ENCODE peak calls at places on chromosomes 7 and 10, in five cellular contexts. L is aorta, B is vagina, U is cardiac muscle cell, S is lower lobe of right lung. X is an unnamed sample. For H3K9me3 and H3K4me1, the result is how much of the 10 kb centered on the place peaks cover.

GRCh38 chr10:12018438-12019342 is 23.9 kb downstream of the UPF2 start:
- DNase-seq in L (no peak), B (no peak), U (peak), S (no peak), X (peak)

GRCh38 chr7:153930681-153931080 is 121.5 kb upstream of the DPP6 start:
- DNase-seq in L (no peak), B (no peak), U (no peak), S (no peak), X (no peak)

GRCh38 chr7:50632561-50633413 is 67.6 kb upstream of the DDC start:
- DNase-seq in L (no peak), B (no peak), U (peak), S (no peak), X (peak)

GRCh38 chr10:132412316-132413192 is 15.6 kb downstream of the PWWP2B start:
- DNase-seq in L (peak), B (no peak), U (no peak), S (peak), X (peak)

GRCh38 chr10:100882681-100883321 is 30.0 kb upstream of the SLF2 start:
- DNase-seq in L (peak), B (no peak), U (peak), S (no peak), X (peak)

GRCh38 chr7:78213402-78213801 is 414.8 kb downstream of the PHTF2 start:
- DNase-seq in L (no peak), B (no peak), U (no peak), S (no peak), X (no peak)

GRCh38 chr10:122142652-122143237 is 128.4 kb upstream of the BTBD16 start:
- DNase-seq in L (no peak), B (no peak), U (peak), S (no peak), X (peak)

GRCh38 chr7:86733783-86734182 is 90.1 kb downstream of the GRM3 start:
- DNase-seq in L (no peak), B (no peak), U (peak), S (no peak), X (peak)

GRCh38 chr7:100677308-100678095 is 4.0 kb downstream of the GNB2 start:
- DNase-seq in L (peak), B (no peak), U (no peak), S (peak), X (peak)

GRCh38 chr7:8871716-8872115 is 438.3 kb downstream of the NXPH1 start:
- DNase-seq in L (no peak), B (no peak), U (no peak), S (no peak), X (no peak)

DNA sequence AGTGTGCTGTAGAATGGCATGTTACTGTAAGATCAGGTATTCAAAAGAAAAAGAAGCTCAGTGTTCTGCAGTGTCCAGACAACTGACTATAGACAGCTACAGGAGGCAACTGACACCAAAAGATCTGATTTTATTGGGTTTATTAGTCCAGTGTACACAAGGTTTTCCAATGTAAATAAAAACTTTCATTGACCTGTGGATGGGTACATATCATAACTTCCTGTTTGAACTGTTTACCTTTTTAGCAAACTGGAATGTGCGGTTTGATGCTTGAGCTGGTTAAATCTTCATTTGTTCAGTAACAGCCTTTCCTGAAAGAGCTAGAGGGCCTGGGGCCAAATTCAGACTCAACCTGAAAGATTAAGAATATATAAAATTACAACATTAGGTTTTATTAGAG is 172.6 kb upstream of the SP8 start:
- DNase-seq in L (no peak), B (no peak), U (no peak), S (no peak), X (no peak)
- H3K9me3 ChIP-seq in L (under half), B (under half), U (under half), S (under half), X (under half)

GRCh38 chr7:105017263-105018051 is 3.5 kb downstream of the KMT2E start:
- DNase-seq in L (no peak), B (no peak), U (no peak), S (no peak), X (peak)
- H3K4me1 ChIP-seq in L (under half), B (half or more), U (under half), S (half or more), X (under half)

GRCh38 chr7:26319631-26320030 is 28.0 kb downstream of the SNX10 start:
- DNase-seq in L (no peak), B (no peak), U (no peak), S (no peak), X (no peak)

GRCh38 chr7:26321440-26321839 is 29.8 kb downstream of the SNX10 start:
- DNase-seq in L (no peak), B (no peak), U (no peak), S (no peak), X (no peak)

GRCh38 chr7:26320878-26321277 is 29.2 kb downstream of the SNX10 start:
- DNase-seq in L (no peak), B (no peak), U (no peak), S (no peak), X (no peak)

GRCh38 chr7:26317211-26317610 is 25.5 kb downstream of the SNX10 start:
- DNase-seq in L (no peak), B (no peak), U (no peak), S (no peak), X (no peak)

DNA sequence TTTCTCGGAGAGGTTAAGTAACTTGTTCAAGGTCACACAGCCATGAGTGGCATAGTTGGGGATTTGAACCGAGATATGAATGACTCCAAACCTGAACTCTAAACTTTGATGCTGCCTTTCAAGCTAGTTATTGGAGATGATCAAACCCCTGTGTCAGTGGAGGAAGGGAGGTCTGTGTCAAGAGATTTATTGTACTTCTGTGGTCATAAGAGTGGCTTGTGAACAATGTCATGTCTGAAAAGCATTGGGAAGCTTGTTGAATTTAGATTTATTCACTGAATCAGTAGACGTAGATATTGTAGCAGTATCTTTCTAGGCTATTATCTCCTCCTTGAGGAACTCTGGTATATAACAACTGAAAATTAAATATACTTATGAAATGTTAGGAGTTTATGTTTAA is 27.3 kb downstream of the SNX10 start:
- DNase-seq in L (no peak), B (no peak), U (no peak), S (no peak), X (no peak)
- H3K27ac ChIP-seq in L (no peak), B (no peak), U (no peak), S (no peak), X (no peak)

GRCh38 chr10:106410331-106410730 is 754.2 kb downstream of the SORCS1 start:
- DNase-seq in L (no peak), B (no peak), U (no peak), S (no peak), X (no peak)
- H3K9me3 ChIP-seq in L (under half), B (under half), U (under half), S (under half), X (under half)

GRCh38 chr7:81854518-81854917 is 84.7 kb upstream of the HGF start:
- DNase-seq in L (no peak), B (no peak), U (no peak), S (no peak), X (no peak)
- H3K4me1 ChIP-seq in L (under half), B (under half), U (under half), S (under half), X (under half)

DNA sequence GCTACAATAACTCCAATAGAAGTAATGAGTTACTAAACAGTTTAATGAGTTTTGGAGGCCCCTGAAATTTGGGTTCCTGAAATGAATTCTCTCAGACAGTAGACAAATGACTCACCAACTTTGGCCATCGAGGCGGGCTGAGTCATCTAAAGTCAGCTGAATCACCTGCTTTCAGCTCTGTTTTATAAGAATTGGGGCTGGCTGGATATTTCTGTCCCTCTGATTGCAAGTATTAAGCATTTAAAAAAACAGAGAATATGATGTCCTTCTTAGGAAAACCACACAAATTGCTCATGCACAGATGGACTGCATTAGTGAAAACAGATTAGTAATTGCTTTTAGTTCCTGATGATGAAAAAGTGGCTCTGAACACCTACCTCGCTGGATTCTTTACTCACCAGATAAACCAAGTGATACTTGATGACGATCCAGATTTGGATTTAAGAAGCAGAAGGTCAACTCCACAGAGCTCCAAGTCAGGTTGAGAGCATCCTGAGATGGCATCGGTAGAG is 59.1 kb downstream of the ZNF365 start:
- DNase-seq in L (peak), B (no peak), U (peak), S (peak), X (peak)
- H3K27ac ChIP-seq in L (peak), B (peak), U (no peak), S (no peak), X (peak)

GRCh38 chr7:36943591-36944430 is 219.5 kb upstream of the AOAH start:
- DNase-seq in L (no peak), B (no peak), U (no peak), S (no peak), X (no peak)

GRCh38 chr7:36942062-36942461 is 217.8 kb upstream of the AOAH start:
- DNase-seq in L (no peak), B (no peak), U (no peak), S (no peak), X (no peak)

GRCh38 chr7:36942558-36943354 is 218.5 kb upstream of the AOAH start:
- DNase-seq in L (no peak), B (no peak), U (no peak), S (no peak), X (no peak)

GRCh38 chr7:36939816-36940215 is 215.5 kb upstream of the AOAH start:
- DNase-seq in L (no peak), B (no peak), U (no peak), S (no peak), X (no peak)

GRCh38 chr7:36941359-36941758 is 217.1 kb upstream of the AOAH start:
- DNase-seq in L (no peak), B (no peak), U (no peak), S (no peak), X (no peak)
- H3K9me3 ChIP-seq in L (under half), B (under half), U (under half), S (half or more), X (under half)

X was measured in osteoblast.